ENCODE peak calls at places on chromosome X, in four cellular contexts. I is dorsolateral prefrontal cortex, Z is left lung, B is neural progenitor cell. L is an unnamed sample.

GRCh38 chrX:154401918-154402621 is 3.9 kb downstream of the RPL10 start:
- DNase-seq in Z (no peak), I (no peak), B (no peak), L (no peak)

GRCh38 chrX:40391662-40392061 is 189.1 kb upstream of the ATP6AP2 start:
- DNase-seq in I (no peak), Z (no peak), B (no peak), L (no peak)

GRCh38 chrX:1657367-1658082 is 42.7 kb downstream of the ASMT start:
- DNase-seq in Z (no peak), B (peak), I (no peak), L (no peak)

GRCh38 chrX:129797251-129797906 is 17.6 kb downstream of the SASH3 start:
- DNase-seq in B (no peak), Z (no peak), I (no peak), L (no peak)

GRCh38 chrX:73944582-73944947 is 359.4 kb upstream of the ZCCHC13 start:
- DNase-seq in B (peak), Z (no peak), I (no peak), L (no peak)

GRCh38 chrX:136192839-136193414 is 45.6 kb downstream of the FHL1 start:
- DNase-seq in Z (no peak), I (no peak), B (no peak), L (no peak)

GRCh38 chrX:74371399-74371798 is 49.9 kb upstream of the SLC16A2 start:
- DNase-seq in I (no peak), Z (no peak), B (no peak), L (no peak)

GRCh38 chrX:68989865-68990606 is 161.2 kb downstream of the EFNB1 start:
- DNase-seq in B (peak), Z (no peak), I (no peak), L (peak)

GRCh38 chrX:23493941-23494374 is 159.3 kb downstream of the PTCHD1 start:
- DNase-seq in B (no peak), Z (no peak), I (no peak), L (no peak)

GRCh38 chrX:111719426-111720210 is 38.6 kb downstream of the ALG13 start:
- DNase-seq in I (no peak), B (no peak), Z (no peak), L (no peak)

GRCh38 chrX:149628768-149629167 is 2.8 kb downstream of the TMEM185A start:
- DNase-seq in Z (no peak), I (no peak), B (no peak), L (no peak)

GRCh38 chrX:47283015-47283771 is 50.4 kb downstream of the USP11 start:
- DNase-seq in I (peak), B (no peak), Z (no peak), L (peak)

GRCh38 chrX:151488677-151489076 is 74.8 kb upstream of the PASD1 start:
- DNase-seq in Z (no peak), B (peak), I (no peak), L (no peak)
- TF ChIP-seq CTCF in Z (no peak), B (peak), I (no peak), L (peak)

GRCh38 chrX:16445166-16445752 is 204.7 kb upstream of the S100G start:
- DNase-seq in B (peak), Z (no peak), I (no peak), L (peak)
- TF ChIP-seq CTCF in B (peak), Z (peak), I (peak), L (peak)

DNA sequence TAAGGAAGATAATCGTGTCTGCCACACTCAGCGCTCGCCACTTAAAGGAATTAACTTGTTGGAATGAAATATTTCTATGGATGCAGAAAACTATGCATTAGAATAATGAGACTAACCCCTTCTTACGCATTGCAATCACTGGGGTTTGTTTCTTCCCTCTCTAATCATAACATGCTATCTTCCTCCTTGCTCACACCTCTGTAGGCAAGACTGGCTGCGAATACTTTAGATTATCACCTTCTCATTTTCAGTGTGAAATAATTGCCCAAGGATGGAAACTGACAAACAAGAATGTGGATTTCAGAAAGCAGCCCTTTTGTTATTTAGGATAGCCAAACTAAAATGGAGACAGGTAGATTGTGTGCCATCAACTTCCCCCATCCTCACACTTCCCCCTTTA is 349.4 kb downstream of the MID1IP1 start:
- DNase-seq in Z (no peak), B (no peak), I (no peak), L (no peak)
- TF ChIP-seq CTCF in Z (no peak), B (no peak), I (no peak), L (no peak)

GRCh38 chrX:45757272-45757671 is 556.6 kb upstream of the DIPK2B start:
- DNase-seq in I (no peak), Z (no peak), B (no peak), L (no peak)

GRCh38 chrX:45755719-45756118 is 555.0 kb upstream of the DIPK2B start:
- DNase-seq in B (no peak), Z (no peak), I (no peak), L (no peak)

GRCh38 chrX:45758319-45758718 is 557.6 kb upstream of the DIPK2B start:
- DNase-seq in B (no peak), Z (no peak), I (no peak), L (no peak)

GRCh38 chrX:45758738-45759397 is 558.2 kb upstream of the DIPK2B start:
- DNase-seq in B (no peak), I (no peak), Z (no peak), L (no peak)

GRCh38 chrX:45756562-45756961 is 555.9 kb upstream of the DIPK2B start:
- DNase-seq in I (no peak), Z (no peak), B (no peak), L (no peak)
- TF ChIP-seq CTCF in I (no peak), Z (no peak), B (no peak), L (no peak)

L was measured in neural crest cell.